ENCODE peak calls at places on chromosomes 2 and 18, in five cellular contexts. B is breast epithelium, C is GM12891, F is MV-4-11, M is NCI-H774. N is an unnamed sample.

GRCh38 chr2:207765541-207765940 is 4.2 kb downstream of the FZD5 start:
- DNase-seq in B (no peak), C (no peak), F (no peak), M (peak), N (no peak)

GRCh38 chr2:226556050-226556449 is 243.6 kb downstream of the IRS1 start:
- DNase-seq in B (no peak), C (no peak), F (no peak), M (no peak), N (no peak)

GRCh38 chr2:238082151-238082550 is 18.0 kb upstream of the ESPNL start:
- DNase-seq in B (no peak), C (no peak), F (no peak), M (no peak), N (no peak)

GRCh38 chr2:54916637-54917036 is 133.6 kb downstream of the RTN4 start:
- DNase-seq in B (no peak), C (no peak), F (no peak), M (no peak), N (no peak)

GRCh38 chr2:11556101-11556806 is 22.4 kb downstream of the GREB1 start:
- DNase-seq in B (no peak), C (no peak), F (no peak), M (no peak), N (no peak)

GRCh38 chr2:176001281-176001902 is 675 bp downstream of the LNPK start:
- DNase-seq in B (no peak), C (no peak), F (peak), M (peak), N (peak)

GRCh38 chr2:30178618-30179404 is 32.0 kb downstream of the YPEL5 start:
- DNase-seq in B (no peak), C (no peak), F (no peak), M (no peak), N (no peak)

GRCh38 chr2:96838345-96839287 is 5.2 kb downstream of the ANKRD23 start:
- DNase-seq in B (no peak), C (no peak), F (no peak), M (no peak), N (no peak)

GRCh38 chr2:170817999-170818293 is 1.3 kb downstream of the GAD1 start:
- DNase-seq in B (no peak), C (no peak), F (no peak), M (peak), N (no peak)

GRCh38 chr2:25405871-25406270 is 64.1 kb upstream of the DNMT3A start:
- DNase-seq in B (no peak), C (no peak), F (no peak), M (no peak), N (no peak)

GRCh38 chr18:47595816-47596501 is 334.5 kb downstream of the SMAD2 start:
- DNase-seq in B (no peak), C (peak), F (peak), M (no peak), N (peak)

GRCh38 chr2:26720322-26721166 is 28.0 kb downstream of the KCNK3 start:
- DNase-seq in B (peak), C (no peak), F (no peak), M (peak), N (no peak)

GRCh38 chr2:38277245-38278119 is 99.6 kb downstream of the ATL2 start:
- DNase-seq in B (no peak), C (no peak), F (no peak), M (no peak), N (no peak)

GRCh38 chr2:211281430-211282073 is 725.2 kb downstream of the CPS1 start:
- DNase-seq in B (no peak), C (no peak), F (no peak), M (no peak), N (no peak)

GRCh38 chr2:240833724-240834285 is 13.8 kb upstream of the KIF1A start:
- DNase-seq in B (no peak), C (no peak), F (no peak), M (no peak), N (no peak)

GRCh38 chr2:150339951-150340350 is 147.5 kb downstream of the RND3 start:
- DNase-seq in B (no peak), C (no peak), F (no peak), M (peak), N (no peak)

GRCh38 chr2:163658556-163658955 is 77.3 kb downstream of the FIGN start:
- DNase-seq in B (no peak), C (no peak), F (no peak), M (no peak), N (no peak)

GRCh38 chr2:240638517-240639160 is 13.4 kb downstream of the GPR35 start:
- DNase-seq in B (no peak), C (no peak), F (no peak), M (no peak), N (no peak)

GRCh38 chr2:147382322-147382948 is 462.4 kb upstream of the ACVR2A start:
- DNase-seq in B (peak), C (no peak), F (no peak), M (peak), N (no peak)

GRCh38 chr2:179691235-179691634 is 170.2 kb downstream of the ZNF385B start:
- DNase-seq in B (no peak), C (no peak), F (no peak), M (no peak), N (no peak)

GRCh38 chr2:16014041-16014787 is 73.9 kb downstream of the MYCN start:
- DNase-seq in B (no peak), C (no peak), F (no peak), M (no peak), N (no peak)

GRCh38 chr2:240472078-240472790 is 36.8 kb downstream of the GPC1 start:
- DNase-seq in B (no peak), C (no peak), F (peak), M (no peak), N (no peak)

GRCh38 chr18:50218432-50219197 is 23.7 kb upstream of the MYO5B start:
- DNase-seq in B (no peak), C (no peak), F (no peak), M (no peak), N (peak)

GRCh38 chr2:96631804-96632435 is 6.2 kb downstream of the KANSL3 start:
- DNase-seq in B (no peak), C (no peak), F (no peak), M (no peak), N (no peak)